ENCODE peak calls at places on chromosome 18, in eight cellular contexts. B, T, R, C, A, G, O and U are unnamed samples.

GRCh38 chr18:23884712-23885375 is 129.7 kb upstream of the TTC39C start:
- DNase-seq in B (no peak), T (peak; percentile 67), R (peak; percentile 61), C (no peak), A (no peak), G (peak; percentile 77), O (peak; percentile 60), U (peak; percentile 62)

GRCh38 chr18:62788891-62789290 is 73.5 kb downstream of the PHLPP1 start:
- DNase-seq in B (no peak), T (no peak), R (peak; percentile 60), C (no peak), A (peak; percentile 60), G (no peak), O (no peak), U (no peak)

GRCh38 chr18:27136208-27136535 is 48.9 kb downstream of the CHST9 start:
- DNase-seq in B (no peak), T (peak; percentile 61), R (no peak), C (no peak), A (peak; percentile 30), G (peak; percentile 34), O (no peak), U (no peak)

GRCh38 chr18:12455511-12455910 is 47.8 kb downstream of the PRELID3A start:
- DNase-seq in B (no peak), T (no peak), R (no peak), C (no peak), A (peak; percentile 33), G (no peak), O (no peak), U (no peak)

GRCh38 chr18:28065031-28065792 is 111.7 kb downstream of the CDH2 start:
- DNase-seq in B (no peak), T (no peak), R (no peak), C (no peak), A (peak; percentile 99), G (no peak), O (no peak), U (no peak)

GRCh38 chr18:6607348-6607747 is 122.2 kb upstream of the ARHGAP28 start:
- DNase-seq in B (no peak), T (no peak), R (no peak), C (no peak), A (no peak), G (peak; percentile 50), O (no peak), U (no peak)

GRCh38 chr18:57727952-57728807 is 74.9 kb downstream of the ATP8B1 start:
- DNase-seq in B (no peak), T (no peak), R (peak; percentile 13), C (no peak), A (peak; percentile 79), G (no peak), O (no peak), U (no peak)

GRCh38 chr18:10053861-10054260 is 140.0 kb downstream of the VAPA start:
- DNase-seq in B (no peak), T (no peak), R (no peak), C (no peak), A (no peak), G (no peak), O (no peak), U (no peak)

GRCh38 chr18:24019641-24020331 is 5.2 kb downstream of the TTC39C start:
- DNase-seq in B (no peak), T (no peak), R (no peak), C (no peak), A (peak; percentile 73), G (no peak), O (no peak), U (no peak)

GRCh38 chr18:6994719-6995430 is 122.7 kb downstream of the LAMA1 start:
- DNase-seq in B (no peak), T (no peak), R (no peak), C (no peak), A (peak; percentile 25), G (no peak), O (no peak), U (no peak)

GRCh38 chr18:40866013-40866644 is 1088.9 kb upstream of the PIK3C3 start:
- DNase-seq in B (no peak), T (no peak), R (no peak), C (no peak), A (peak; percentile 51), G (no peak), O (no peak), U (no peak)

GRCh38 chr18:25305584-25305983 is 46.4 kb downstream of the ZNF521 start:
- DNase-seq in B (no peak), T (no peak), R (no peak), C (no peak), A (peak; percentile 32), G (no peak), O (no peak), U (no peak)

GRCh38 chr18:61975526-61976326 is 82.9 kb upstream of the RNF152 start:
- DNase-seq in B (no peak), T (no peak), R (no peak), C (no peak), A (no peak), G (no peak), O (no peak), U (no peak)

GRCh38 chr18:13377496-13377895 is 158.9 kb downstream of the LDLRAD4 start:
- DNase-seq in B (no peak), T (no peak), R (no peak), C (no peak), A (peak; percentile 37), G (no peak), O (no peak), U (peak; percentile 68)

GRCh38 chr18:77110400-77110799 is 22.2 kb downstream of the MBP start:
- DNase-seq in B (no peak), T (no peak), R (no peak), C (no peak), A (no peak), G (no peak), O (peak; percentile 38), U (no peak)

GRCh38 chr18:47413327-47413726 is 161.9 kb upstream of the SKOR2 start:
- DNase-seq in B (no peak), T (no peak), R (no peak), C (no peak), A (no peak), G (peak; percentile 69), O (no peak), U (no peak)

GRCh38 chr18:44474067-44474411 is 206.6 kb upstream of the SETBP1 start:
- DNase-seq in B (no peak), T (no peak), R (no peak), C (no peak), A (peak; percentile 44), G (no peak), O (no peak), U (no peak)

GRCh38 chr18:69723434-69723833 is 224.2 kb downstream of the CD226 start:
- DNase-seq in B (peak; percentile 1), T (no peak), R (no peak), C (no peak), A (no peak), G (no peak), O (no peak), U (no peak)

GRCh38 chr18:40058811-40059570 is 1896.0 kb upstream of the PIK3C3 start:
- DNase-seq in B (no peak), T (no peak), R (no peak), C (no peak), A (no peak), G (no peak), O (no peak), U (no peak)

GRCh38 chr18:12862467-12862866 is 21.6 kb downstream of the PTPN2 start:
- DNase-seq in B (no peak), T (no peak), R (no peak), C (no peak), A (peak; percentile 46), G (peak; percentile 25), O (no peak), U (no peak)

GRCh38 chr18:60411715-60412114 is 39.1 kb upstream of the MC4R start:
- DNase-seq in B (no peak), T (no peak), R (no peak), C (no peak), A (no peak), G (no peak), O (no peak), U (no peak)

GRCh38 chr18:76977681-76978234 is 154.8 kb downstream of the MBP start:
- DNase-seq in B (no peak), T (no peak), R (peak; percentile 23), C (no peak), A (no peak), G (no peak), O (no peak), U (no peak)

GRCh38 chr18:74146756-74147155 is 878 bp downstream of the FBXO15 start:
- DNase-seq in B (no peak), T (no peak), R (no peak), C (no peak), A (peak; percentile 14), G (no peak), O (no peak), U (no peak)

GRCh38 chr18:26689226-26689913 is 141.0 kb upstream of the KCTD1 start:
- DNase-seq in B (no peak), T (no peak), R (no peak), C (no peak), A (no peak), G (no peak), O (no peak), U (no peak)

GRCh38 chr18:4101009-4101408 is 354.1 kb downstream of the DLGAP1 start:
- DNase-seq in B (no peak), T (no peak), R (no peak), C (no peak), A (no peak), G (no peak), O (no peak), U (no peak)

GRCh38 chr18:43022874-43023273 is 92.6 kb downstream of the RIT2 start:
- DNase-seq in B (no peak), T (no peak), R (no peak), C (no peak), A (no peak), G (no peak), O (no peak), U (no peak)
- H3K9me3 ChIP-seq in B (no peaks in the 10 kb centered on the region), T (no peaks in the 10 kb centered on the region), R (no peaks in the 10 kb centered on the region), C (no peaks in the 10 kb centered on the region), A (no peaks in the 10 kb centered on the region), G (no peaks in the 10 kb centered on the region), O (no peaks in the 10 kb centered on the region), U (no peaks in the 10 kb centered on the region)

GRCh38 chr18:63971320-63972071 is 1.6 kb downstream of the SERPINB8 start:
- DNase-seq in B (no peak), T (no peak), R (no peak), C (no peak), A (peak; percentile 32), G (no peak), O (no peak), U (no peak)
- H3K4me3 ChIP-seq in B (no peak overlapping the region), T (peak overlapping the region; percentile 93), R (peak overlapping the region; percentile 59), C (no peak overlapping the region), A (peak overlapping the region; percentile 62), G (no peak overlapping the region), O (peak overlapping the region; percentile 90), U (no peak overlapping the region)

GRCh38 chr18:55635439-55635838 is 47.4 kb upstream of the TCF4 start:
- DNase-seq in B (no peak), T (no peak), R (no peak), C (no peak), A (no peak), G (no peak), O (no peak), U (no peak)
- H3K9me3 ChIP-seq in B (no peaks in the 10 kb centered on the region), T (no peaks in the 10 kb centered on the region), R (no peaks in the 10 kb centered on the region), C (no peaks in the 10 kb centered on the region), A (no peaks in the 10 kb centered on the region), G (no peaks in the 10 kb centered on the region), O (no peaks in the 10 kb centered on the region), U (no peaks in the 10 kb centered on the region)

DNA sequence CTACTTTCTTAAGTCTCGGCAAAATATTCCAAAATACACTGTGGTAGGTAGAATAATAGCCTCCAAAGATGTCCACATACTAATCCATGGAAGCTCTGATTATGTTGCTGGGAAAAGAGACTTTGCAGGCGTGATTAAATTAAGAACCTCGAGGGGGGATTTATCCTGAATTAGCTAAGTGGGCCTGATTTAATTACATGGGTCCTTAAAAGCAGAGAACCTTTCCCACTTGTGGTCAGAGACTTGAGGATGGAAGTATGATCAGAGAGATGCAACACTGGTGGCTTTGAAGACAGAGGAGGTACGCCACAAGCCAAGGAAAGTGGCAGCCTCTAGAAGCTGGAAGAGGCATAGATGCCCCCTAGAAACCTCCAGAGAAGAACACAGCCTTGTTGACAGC is 2.8 kb downstream of the DYM start:
- DNase-seq in B (no peak), T (no peak), R (no peak), C (no peak), A (no peak), G (no peak), O (no peak), U (no peak)
- H3K4me3 ChIP-seq in B (no peak overlapping the region), T (no peak overlapping the region), R (no peak overlapping the region), C (no peak overlapping the region), A (no peak overlapping the region), G (no peak overlapping the region), O (no peak overlapping the region), U (no peak overlapping the region)